ENCODE peak calls at places on chromosomes 13 and 19, in ten cellular contexts. H is Caco-2, Z is testis, A is AG10803, I is dorsolateral prefrontal cortex, Y is fibroblast of lung, V is GM23248, E is adipocyte, W is breast epithelium, X is heart right ventricle. K is an unnamed sample.
A peak's percentile ranks its signal among the peaks of the same experiment; 100 is the strongest.

GRCh38 chr19:50551713-50552187 is 16.5 kb downstream of the LRRC4B start:
- DNase-seq in Y (no peak), I (peak; percentile 72), E (peak; percentile 20), H (no peak), A (no peak), V (peak; percentile 18), Z (peak; percentile 59), X (no peak), W (no peak), K (no peak)

GRCh38 chr13:95002968-95003813 is 290.8 kb upstream of the SOX21 start:
- DNase-seq in A (no peak), Y (no peak), X (no peak), I (no peak), W (no peak), Z (no peak), H (peak; percentile 41), V (no peak), E (no peak), K (peak; percentile 5)

GRCh38 chr13:31846984-31847752 is 107.8 kb downstream of the RXFP2 start:
- DNase-seq in X (peak; percentile 28), E (peak; percentile 47), Z (peak; percentile 17), I (no peak), H (no peak), V (peak; percentile 58), A (no peak), W (no peak), Y (no peak), K (no peak)

GRCh38 chr13:84896128-84896527 is 903.1 kb downstream of the SLITRK6 start:
- DNase-seq in Z (peak; percentile 25), W (no peak), E (peak; percentile 82), H (no peak), A (peak; percentile 49), Y (peak; percentile 80), X (no peak), I (no peak), V (peak; percentile 49), K (no peak)

GRCh38 chr19:18415177-18415867 is 3.9 kb upstream of the SSBP4 start:
- DNase-seq in E (peak; percentile 53), W (peak; percentile 69), V (peak; percentile 88), H (no peak), X (peak; percentile 93), Y (peak; percentile 65), Z (peak; percentile 83), A (peak; percentile 88), I (peak; percentile 71), K (no peak)

GRCh38 chr19:482186-483041 is 13.9 kb upstream of the MADCAM1 start:
- DNase-seq in H (no peak), W (no peak), Z (no peak), Y (no peak), A (no peak), I (no peak), E (no peak), X (no peak), V (peak; percentile 29), K (no peak)

GRCh38 chr19:5719274-5719960 is 529 bp downstream of the LONP1 start:
- DNase-seq in W (peak; percentile 32), H (no peak), V (peak; percentile 74), A (peak; percentile 35), I (no peak), X (no peak), Y (no peak), Z (no peak), E (peak; percentile 80), K (no peak)

GRCh38 chr13:113663934-113664333 is 3.1 kb upstream of the GRK1 start:
- DNase-seq in V (no peak), A (no peak), W (no peak), H (peak; percentile 16), I (peak; percentile 17), Z (no peak), Y (peak; percentile 8), X (no peak), E (no peak), K (no peak)

GRCh38 chr19:2507109-2507508 is 31.2 kb downstream of the GADD45B start:
- DNase-seq in E (peak; percentile 66), X (no peak), H (no peak), I (no peak), Y (peak; percentile 81), V (peak; percentile 79), W (peak; percentile 55), A (peak; percentile 58), Z (no peak), K (no peak)

GRCh38 chr13:27353166-27353583 is 71.2 kb upstream of the GTF3A start:
- DNase-seq in W (no peak), I (no peak), Y (peak; percentile 50), E (no peak), H (no peak), V (peak; percentile 40), X (no peak), A (peak; percentile 18), Z (no peak), K (no peak)

GRCh38 chr13:44064376-44064775 is 184.7 kb downstream of the LACC1 start:
- DNase-seq in Y (no peak), X (no peak), H (no peak), I (no peak), A (peak; percentile 12), Z (no peak), E (no peak), W (no peak), V (no peak), K (no peak)

GRCh38 chr13:44068737-44069136 is 189.0 kb downstream of the LACC1 start:
- DNase-seq in W (no peak), A (peak; percentile 33), Y (peak; percentile 71), V (peak; percentile 76), E (peak; percentile 64), H (no peak), I (no peak), X (no peak), Z (no peak), K (peak; percentile 51)

GRCh38 chr13:44072536-44072935 is 192.8 kb downstream of the LACC1 start:
- DNase-seq in E (no peak), V (no peak), Z (no peak), X (no peak), A (no peak), W (no peak), Y (no peak), H (no peak), I (no peak), K (no peak)

GRCh38 chr13:44063881-44064280 is 184.2 kb downstream of the LACC1 start:
- DNase-seq in E (peak; percentile 54), W (no peak), Z (no peak), H (no peak), V (peak; percentile 22), Y (no peak), A (no peak), I (no peak), X (no peak), K (no peak)

DNA sequence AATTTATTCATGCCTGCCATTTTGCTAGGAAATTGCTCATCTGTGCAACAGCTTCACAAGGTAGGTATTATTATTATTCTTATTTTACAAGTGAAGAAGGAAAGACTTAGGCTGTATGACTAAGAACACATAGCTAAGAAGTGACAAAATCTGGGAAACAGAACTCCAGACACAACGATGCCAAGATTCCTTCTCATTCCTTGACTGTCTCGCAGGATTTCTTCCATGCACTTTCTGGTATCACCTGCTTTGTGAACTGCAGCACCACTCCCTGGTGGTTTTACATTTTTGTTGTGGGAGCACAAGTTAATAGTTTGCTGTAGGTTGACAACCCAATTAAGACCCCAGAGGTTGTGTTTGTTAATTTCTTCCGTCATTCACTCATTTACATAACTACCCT is 188.5 kb downstream of the LACC1 start:
- DNase-seq in H (no peak), Z (no peak), V (peak; percentile 76), A (no peak), Y (peak; percentile 17), X (no peak), W (no peak), I (no peak), E (peak; percentile 34), K (peak; percentile 43)
- H3K4me3 ChIP-seq in H (no peak overlapping the region), Z (no peak overlapping the region), V (peak overlapping the region; percentile 37), A (no peak overlapping the region), Y (no peak overlapping the region), X (no peak overlapping the region), W (no peak overlapping the region), I (no peak overlapping the region), E (peak overlapping the region; percentile 18), K (no peak overlapping the region)

GRCh38 chr13:46551410-46552301 is 1.3 kb upstream of the LRCH1 start:
- DNase-seq in W (peak; percentile 78), X (peak; percentile 85), Y (peak; percentile 79), Z (peak; percentile 92), A (peak; percentile 84), V (peak; percentile 88), H (peak; percentile 87), E (peak; percentile 87), I (peak; percentile 58), K (peak; percentile 63)
- H3K4me3 ChIP-seq in W (peak overlapping the region; percentile 84), X (peak overlapping the region; percentile 89), Y (peak overlapping the region; percentile 68), Z (peak overlapping the region; percentile 89), A (peak overlapping the region; percentile 88), V (peak overlapping the region; percentile 91), H (peak overlapping the region; percentile 99), E (peak overlapping the region; percentile 85), I (peak overlapping the region; percentile 82), K (no peak overlapping the region)

DNA sequence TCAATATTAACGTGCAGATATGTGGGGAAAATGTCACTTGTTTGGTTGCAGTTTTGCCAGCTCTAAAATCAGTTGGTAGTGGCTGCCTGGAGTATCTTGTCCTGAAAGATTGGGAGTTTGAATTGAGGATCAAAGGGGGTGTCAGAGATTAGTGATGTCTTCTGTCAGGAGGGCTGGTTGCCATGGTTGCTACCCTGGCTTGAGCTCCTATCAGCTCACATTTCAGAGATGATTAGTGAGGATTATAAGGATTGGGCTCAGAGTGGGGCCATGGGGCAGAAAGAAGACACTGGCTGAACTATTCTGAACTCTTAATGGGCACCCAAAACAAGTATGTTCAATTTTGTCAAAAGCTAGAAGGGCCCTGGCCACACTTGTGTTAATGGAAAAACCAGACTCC is 95.5 kb upstream of the RNF113B start:
- DNase-seq in X (no peak), V (no peak), Z (no peak), W (no peak), A (no peak), H (peak; percentile 72), E (no peak), I (no peak), Y (no peak), K (no peak)
- H3K4me3 ChIP-seq in X (no peak overlapping the region), V (no peak overlapping the region), Z (no peak overlapping the region), W (no peak overlapping the region), A (no peak overlapping the region), H (no peak overlapping the region), E (no peak overlapping the region), I (no peak overlapping the region), Y (no peak overlapping the region), K (no peak overlapping the region)

GRCh38 chr13:100394005-100394695 is 194.4 kb downstream of the GGACT start:
- DNase-seq in W (no peak), V (peak; percentile 94), E (peak; percentile 86), X (peak; percentile 8), Z (no peak), A (peak; percentile 91), Y (peak; percentile 88), I (no peak), H (no peak), K (no peak)
- H3K4me3 ChIP-seq in W (no peak overlapping the region), V (peak overlapping the region; percentile 70), E (peak overlapping the region; percentile 71), X (no peak overlapping the region), Z (no peak overlapping the region), A (peak overlapping the region; percentile 45), Y (no peak overlapping the region), I (no peak overlapping the region), H (no peak overlapping the region), K (no peak overlapping the region)